ENCODE peak calls at places on chromosome 10, in five cellular contexts. Y is cardiac muscle cell, L is WERI-Rb-1, X is A673, P is astrocyte of the spinal cord. R is an unnamed sample.

GRCh38 chr10:118840071-118840775 is 85.5 kb upstream of the CACUL1 start:
- DNase-seq in Y (no peak), L (no peak), X (peak), P (no peak), R (no peak)

GRCh38 chr10:46515402-46516192 is 40.9 kb downstream of the GPRIN2 start:
- DNase-seq in Y (no peak), L (peak), X (no peak), P (no peak), R (no peak)

GRCh38 chr10:29248156-29248555 is 40.7 kb upstream of the LYZL1 start:
- DNase-seq in Y (no peak), L (no peak), X (no peak), P (no peak), R (no peak)

GRCh38 chr10:88281592-88282268 is 301.4 kb downstream of the RNLS start:
- DNase-seq in Y (no peak), L (no peak), X (no peak), P (peak), R (no peak)

GRCh38 chr10:52755297-52756062 is 17.1 kb downstream of the MBL2 start:
- DNase-seq in Y (no peak), L (no peak), X (no peak), P (peak), R (no peak)

GRCh38 chr10:75312440-75312839 is 76.7 kb upstream of the COMTD1 start:
- DNase-seq in Y (no peak), L (no peak), X (no peak), P (no peak), R (no peak)

GRCh38 chr10:137031-137430 is 1.8 kb downstream of the ZMYND11 start:
- DNase-seq in Y (peak), L (peak), X (peak), P (peak), R (no peak)

GRCh38 chr10:68576118-68576517 is 16.0 kb downstream of the TET1 start:
- DNase-seq in Y (no peak), L (no peak), X (no peak), P (no peak), R (no peak)

GRCh38 chr10:123148414-123149161 is 652 bp downstream of the HMX2 start:
- DNase-seq in Y (no peak), L (no peak), X (no peak), P (no peak), R (no peak)

GRCh38 chr10:27258838-27259532 is 18.4 kb upstream of the ACBD5 start:
- DNase-seq in Y (peak), L (no peak), X (peak), P (no peak), R (peak)

GRCh38 chr10:120386896-120387295 is 70.1 kb upstream of the PLPP4 start:
- DNase-seq in Y (no peak), L (no peak), X (no peak), P (peak), R (no peak)

GRCh38 chr10:92590623-92591549 is 2.0 kb upstream of the KIF11 start:
- DNase-seq in Y (peak), L (peak), X (peak), P (peak), R (peak)

GRCh38 chr10:130411496-130412070 is 275.4 kb downstream of the GLRX3 start:
- DNase-seq in Y (peak), L (no peak), X (no peak), P (no peak), R (no peak)

GRCh38 chr10:69360485-69361302 is 56.0 kb downstream of the TACR2 start:
- DNase-seq in Y (peak), L (peak), X (no peak), P (peak), R (peak)

GRCh38 chr10:73771722-73772279 is 10.0 kb upstream of the CHCHD1 start:
- DNase-seq in Y (peak), L (peak), X (peak), P (no peak), R (peak)

GRCh38 chr10:74870191-74870590 is 43.8 kb downstream of the KAT6B start:
- DNase-seq in Y (no peak), L (no peak), X (no peak), P (no peak), R (no peak)

GRCh38 chr10:112954974-112955735 is 5.1 kb downstream of the TCF7L2 start:
- DNase-seq in Y (no peak), L (no peak), X (no peak), P (peak), R (no peak)

GRCh38 chr10:95260397-95260881 is 30.4 kb downstream of the PDLIM1 start:
- DNase-seq in Y (peak), L (no peak), X (peak), P (peak), R (peak)

GRCh38 chr10:5551531-5552375 is 27.0 kb downstream of the CALML3 start:
- DNase-seq in Y (no peak), L (no peak), X (no peak), P (peak), R (no peak)

GRCh38 chr10:126097558-126098215 is 201.3 kb downstream of the FANK1 start:
- DNase-seq in Y (no peak), L (no peak), X (no peak), P (no peak), R (no peak)

GRCh38 chr10:82377608-82378007 is 502.6 kb downstream of the NRG3 start:
- DNase-seq in Y (peak), L (no peak), X (no peak), P (no peak), R (no peak)

GRCh38 chr10:122112625-122113160 is 123.7 kb downstream of the TACC2 start:
- DNase-seq in Y (peak), L (peak), X (peak), P (peak), R (peak)

GRCh38 chr10:102342462-102342861 is 53.0 kb upstream of the NFKB2 start:
- DNase-seq in Y (no peak), L (peak), X (no peak), P (peak), R (no peak)

GRCh38 chr10:36677170-36677768 is 448.1 kb upstream of the ANKRD30A start:
- DNase-seq in Y (no peak), L (no peak), X (no peak), P (peak), R (no peak)

GRCh38 chr10:62327897-62328296 is 46.3 kb upstream of the ZNF365 start:
- DNase-seq in Y (no peak), L (no peak), X (no peak), P (no peak), R (no peak)

GRCh38 chr10:93818086-93818485 is 60.4 kb downstream of the LGI1 start:
- DNase-seq in Y (no peak), L (no peak), X (no peak), P (no peak), R (no peak)

GRCh38 chr10:54667136-54667535 is 133.9 kb downstream of the PCDH15 start:
- DNase-seq in Y (no peak), L (no peak), X (no peak), P (no peak), R (no peak)

GRCh38 chr10:21065621-21066248 is 168.6 kb upstream of the NEBL start:
- DNase-seq in Y (no peak), L (peak), X (no peak), P (no peak), R (no peak)

GRCh38 chr10:101140950-101141621 is 10.0 kb downstream of the TLX1 start:
- DNase-seq in Y (no peak), L (no peak), X (no peak), P (no peak), R (no peak)

GRCh38 chr10:85789125-85789524 is 577.5 kb downstream of the GRID1 start:
- DNase-seq in Y (no peak), L (no peak), X (no peak), P (no peak), R (no peak)

GRCh38 chr10:85791846-85792532 is 574.6 kb downstream of the GRID1 start:
- DNase-seq in Y (peak), L (no peak), X (peak), P (peak), R (no peak)

GRCh38 chr10:85788570-85788969 is 578.0 kb downstream of the GRID1 start:
- DNase-seq in Y (no peak), L (no peak), X (no peak), P (no peak), R (no peak)

GRCh38 chr10:85792533-85792858 is 574.1 kb downstream of the GRID1 start:
- DNase-seq in Y (no peak), L (no peak), X (no peak), P (no peak), R (no peak)

GRCh38 chr10:85790155-85790789 is 576.3 kb downstream of the GRID1 start:
- DNase-seq in Y (no peak), L (no peak), X (no peak), P (no peak), R (no peak)
- H3K4me3 ChIP-seq in Y (no peak), L (no peak), X (no peak), P (no peak), R (no peak)

DNA sequence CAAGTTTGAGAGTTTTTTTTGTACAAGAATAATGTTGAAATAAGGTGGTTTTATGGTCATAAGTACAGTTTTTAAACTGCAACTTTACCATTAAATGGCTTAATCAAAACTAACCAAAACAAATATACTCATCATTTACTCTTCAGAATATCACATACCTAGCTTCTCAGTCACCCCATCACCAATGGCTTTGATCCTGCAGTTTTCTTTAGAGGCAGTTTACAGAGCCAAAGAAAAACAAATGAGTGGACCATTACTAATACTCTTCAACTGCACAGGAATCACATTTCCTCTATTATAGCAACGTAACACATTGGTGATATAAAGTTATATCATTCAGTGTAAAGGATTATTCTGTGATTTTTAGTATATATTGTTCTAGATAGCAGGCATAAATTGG is 576.1 kb upstream of the LRRTM3 start:
- DNase-seq in Y (no peak), L (no peak), X (no peak), P (peak), R (no peak)
- H3K4me3 ChIP-seq in Y (no peak), L (no peak), X (no peak), P (no peak), R (no peak)

DNA sequence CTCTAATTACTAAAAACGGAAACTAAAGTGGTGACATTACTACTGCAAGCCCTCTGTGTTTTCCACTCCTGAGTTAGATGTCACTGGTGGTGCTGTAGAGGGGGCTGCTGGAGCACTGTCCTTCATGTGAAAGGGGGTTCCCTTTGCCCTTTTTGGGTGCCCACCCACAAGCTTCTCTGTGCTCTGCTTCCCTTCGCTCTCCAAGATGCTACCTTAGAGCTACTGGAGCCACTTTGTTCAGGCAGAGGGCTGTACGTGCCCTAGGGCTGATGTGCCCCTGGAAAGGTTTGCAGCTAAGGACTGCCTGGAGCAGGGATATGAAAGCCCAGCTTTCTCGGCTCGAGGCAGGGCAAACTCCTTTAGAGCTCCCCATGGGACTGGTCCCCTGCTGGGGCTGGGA is 28.3 kb downstream of the EMX2 start:
- DNase-seq in Y (no peak), L (no peak), X (no peak), P (no peak), R (no peak)
- H3K4me3 ChIP-seq in Y (no peak), L (no peak), X (no peak), P (no peak), R (no peak)

GRCh38 chr10:124636271-124636993 is 107.7 kb downstream of the FAM53B start:
- DNase-seq in Y (no peak), L (no peak), X (no peak), P (no peak), R (no peak)
- H3K4me3 ChIP-seq in Y (no peak), L (no peak), X (no peak), P (no peak), R (no peak)

GRCh38 chr10:114857922-114858629 is 36.5 kb downstream of the FHIP2A start:
- DNase-seq in Y (no peak), L (no peak), X (no peak), P (no peak), R (no peak)

GRCh38 chr10:114852197-114852596 is 30.6 kb downstream of the FHIP2A start:
- DNase-seq in Y (no peak), L (no peak), X (no peak), P (no peak), R (no peak)

GRCh38 chr10:114856544-114857287 is 35.1 kb downstream of the FHIP2A start:
- DNase-seq in Y (no peak), L (no peak), X (no peak), P (peak), R (no peak)

GRCh38 chr10:114859227-114859626 is 37.6 kb downstream of the FHIP2A start:
- DNase-seq in Y (no peak), L (no peak), X (no peak), P (no peak), R (no peak)

DNA sequence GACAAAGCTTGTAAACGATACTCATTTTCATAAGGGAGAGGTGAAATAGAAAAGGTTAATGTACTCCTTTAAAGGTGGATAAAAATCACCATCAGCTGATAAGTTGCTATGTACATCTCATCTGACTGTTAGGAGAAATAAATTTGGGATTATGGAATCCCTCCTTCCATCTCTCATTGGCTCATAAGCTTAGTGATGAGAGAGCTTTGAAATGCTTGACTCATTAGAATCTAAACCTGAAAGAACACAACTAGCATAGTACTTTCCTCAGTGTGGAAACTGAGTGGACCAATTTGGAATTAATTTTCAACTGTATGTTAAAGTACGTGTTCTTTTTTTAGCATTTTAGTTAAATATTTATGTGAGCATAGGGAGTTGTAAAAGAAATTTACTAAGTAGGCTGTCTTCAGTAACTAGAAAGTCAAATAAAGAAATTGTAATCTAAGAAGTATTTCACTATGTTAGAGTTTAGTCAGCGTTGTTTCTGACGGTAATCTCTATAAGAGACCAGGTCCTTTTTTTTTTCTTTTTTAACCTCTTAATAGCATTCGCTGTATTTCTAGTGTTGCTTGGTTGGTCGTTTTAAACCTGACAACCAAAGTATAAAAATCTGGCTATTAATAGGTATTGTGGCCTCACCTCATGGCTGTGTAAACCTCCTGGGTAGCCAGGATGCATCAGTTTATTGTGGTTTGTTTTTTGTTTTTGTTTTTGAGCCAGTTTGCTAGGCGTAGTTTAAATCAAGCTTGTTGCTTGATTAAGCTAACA is 34.4 kb downstream of the FHIP2A start:
- DNase-seq in Y (no peak), L (no peak), X (no peak), P (peak), R (no peak)
- H3K4me3 ChIP-seq in Y (no peak), L (no peak), X (no peak), P (no peak), R (no peak)

DNA sequence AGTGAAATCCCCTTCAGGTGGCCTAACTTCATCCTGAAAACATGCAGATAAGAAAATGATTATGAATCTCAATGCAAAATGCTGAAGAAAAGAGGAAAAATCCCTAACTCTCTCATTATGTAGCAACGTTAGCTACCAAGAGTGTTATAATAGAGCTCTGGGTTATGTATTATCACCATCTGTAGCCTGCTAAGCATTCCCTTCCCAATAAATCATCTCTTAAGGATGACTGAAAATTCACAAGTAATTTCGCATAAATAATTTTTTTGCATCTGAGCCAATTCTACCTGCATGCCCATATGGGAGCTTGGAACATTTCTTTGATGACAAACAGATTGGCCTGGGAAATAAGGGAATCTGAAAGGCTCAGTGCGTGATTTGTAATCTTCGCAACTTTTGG is 216.1 kb downstream of the HTR7 start:
- DNase-seq in Y (no peak), L (no peak), X (no peak), P (no peak), R (no peak)
- H3K4me3 ChIP-seq in Y (no peak), L (no peak), X (no peak), P (no peak), R (no peak)

DNA sequence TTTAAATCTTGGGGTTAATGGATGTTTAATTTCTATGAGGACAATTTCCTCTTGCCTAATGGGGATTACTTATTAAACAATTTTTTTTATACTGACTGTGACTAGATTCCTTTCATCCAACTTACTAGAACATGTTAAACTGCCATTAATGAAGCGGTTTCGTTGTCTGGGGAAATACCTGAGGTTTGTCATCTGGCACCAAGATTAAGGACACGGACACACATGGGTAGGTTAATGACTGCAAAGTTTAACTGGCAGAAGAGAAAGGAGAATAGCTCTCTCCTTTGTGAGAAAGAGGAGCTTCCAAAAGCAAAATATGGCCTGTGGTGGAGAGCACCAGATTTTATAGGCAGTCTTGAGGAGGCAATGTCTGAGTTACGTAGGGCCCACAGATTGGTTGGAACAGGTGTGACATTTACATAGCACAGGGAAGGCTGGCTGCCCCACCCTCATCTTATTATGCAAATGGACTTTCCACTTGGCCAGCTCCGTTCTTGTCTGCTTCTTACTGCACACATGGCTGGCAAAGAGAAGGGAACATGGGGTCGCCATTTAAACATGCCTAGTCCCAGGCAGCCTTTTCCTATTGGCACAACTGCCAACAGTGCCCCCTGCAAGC is 1193.0 kb upstream of the CELF2 start:
- DNase-seq in Y (no peak), L (no peak), X (no peak), P (no peak), R (no peak)
- H3K4me3 ChIP-seq in Y (no peak), L (no peak), X (no peak), P (no peak), R (no peak)

GRCh38 chr10:3757638-3758490 is 27.1 kb downstream of the KLF6 start:
- DNase-seq in Y (no peak), L (no peak), X (no peak), P (no peak), R (no peak)

GRCh38 chr10:3756360-3756740 is 28.7 kb downstream of the KLF6 start:
- DNase-seq in Y (no peak), L (no peak), X (no peak), P (no peak), R (no peak)

GRCh38 chr10:3757250-3757637 is 27.8 kb downstream of the KLF6 start:
- DNase-seq in Y (no peak), L (no peak), X (no peak), P (no peak), R (no peak)

GRCh38 chr10:3754727-3755439 is 30.1 kb downstream of the KLF6 start:
- DNase-seq in Y (no peak), L (no peak), X (no peak), P (peak), R (no peak)

GRCh38 chr10:3755440-3756359 is 29.3 kb downstream of the KLF6 start:
- DNase-seq in Y (peak), L (no peak), X (no peak), P (peak), R (no peak)
- H3K4me3 ChIP-seq in Y (no peak), L (no peak), X (no peak), P (no peak), R (no peak)

GRCh38 chr10:12697741-12698140 is 303.8 kb downstream of the CCDC3 start:
- DNase-seq in Y (no peak), L (no peak), X (no peak), P (no peak), R (no peak)

GRCh38 chr10:12699756-12700556 is 301.6 kb downstream of the CCDC3 start:
- DNase-seq in Y (no peak), L (no peak), X (no peak), P (no peak), R (no peak)

GRCh38 chr10:12701696-12702095 is 299.8 kb downstream of the CCDC3 start:
- DNase-seq in Y (no peak), L (no peak), X (no peak), P (peak), R (peak)

GRCh38 chr10:12700557-12700874 is 301.0 kb downstream of the CCDC3 start:
- DNase-seq in Y (no peak), L (no peak), X (no peak), P (no peak), R (no peak)

GRCh38 chr10:12699258-12699700 is 302.2 kb downstream of the CCDC3 start:
- DNase-seq in Y (no peak), L (no peak), X (no peak), P (peak), R (no peak)
- H3K4me3 ChIP-seq in Y (no peak), L (no peak), X (no peak), P (no peak), R (no peak)